ENCODE peak calls at places on chromosomes 12 and 14, in five cellular contexts. A is dorsolateral prefrontal cortex, P is neural progenitor cell, L is psoas muscle, B is AG09309. R is an unnamed sample.

GRCh38 chr14:102218688-102219087 is 79.0 kb downstream of the WDR20 start:
- DNase-seq in L (no peak), P (no peak), B (no peak), A (no peak), R (no peak)

GRCh38 chr12:106282457-106283097 is 20.0 kb upstream of the TCP11L2 start:
- DNase-seq in A (no peak), P (peak), B (no peak), L (peak), R (no peak)

GRCh38 chr12:77236066-77236465 is 170.7 kb upstream of the E2F7 start:
- DNase-seq in B (no peak), P (no peak), L (no peak), A (no peak), R (no peak)

GRCh38 chr12:65911321-65911720 is 87.0 kb downstream of the HMGA2 start:
- DNase-seq in L (no peak), B (no peak), A (no peak), P (no peak), R (no peak)

GRCh38 chr14:23008836-23009235 is 1.1 kb downstream of the C14orf93 start:
- DNase-seq in L (no peak), P (no peak), A (no peak), B (no peak), R (peak)

GRCh38 chr14:95192306-95192705 is 35.0 kb upstream of the DICER1 start:
- DNase-seq in L (no peak), P (peak), B (no peak), A (no peak), R (no peak)

GRCh38 chr12:40552868-40553267 is 139.4 kb upstream of the CNTN1 start:
- DNase-seq in P (no peak), A (no peak), B (no peak), L (no peak), R (no peak)

GRCh38 chr12:82486524-82487235 is 128.4 kb downstream of the METTL25 start:
- DNase-seq in A (no peak), B (no peak), P (no peak), L (no peak), R (no peak)

GRCh38 chr12:100295764-100296555 is 29.0 kb downstream of the SCYL2 start:
- DNase-seq in P (no peak), B (peak), L (no peak), A (no peak), R (peak)

GRCh38 chr12:116517431-116518045 is 41.6 kb upstream of the MAP1LC3B2 start:
- DNase-seq in L (no peak), B (no peak), P (no peak), A (no peak), R (no peak)

GRCh38 chr12:45089417-45089816 is 38.5 kb upstream of the DBX2 start:
- DNase-seq in A (no peak), P (peak), L (no peak), B (no peak), R (no peak)

GRCh38 chr14:105168979-105169507 is 467 bp upstream of the JAG2 start:
- DNase-seq in L (no peak), B (no peak), P (peak), A (no peak), R (no peak)

GRCh38 chr12:54948171-54948570 is 36.4 kb downstream of the TESPA1 start:
- DNase-seq in L (no peak), A (no peak), B (no peak), P (no peak), R (no peak)

GRCh38 chr12:10928746-10929286 is at the start of gene PRH2:
- DNase-seq in P (no peak), L (no peak), B (no peak), A (no peak), R (no peak)

GRCh38 chr12:13387074-13387473 is 190.5 kb downstream of the EMP1 start:
- DNase-seq in L (no peak), B (no peak), P (no peak), A (no peak), R (no peak)

GRCh38 chr14:90599748-90600507 is 203.1 kb downstream of the CALM1 start:
- DNase-seq in L (no peak), A (no peak), B (no peak), P (no peak), R (no peak)

GRCh38 chr12:68236421-68237059 is 10.9 kb upstream of the IL26 start:
- DNase-seq in L (no peak), P (no peak), A (no peak), B (no peak), R (no peak)

GRCh38 chr12:2806700-2807099 is 5.8 kb upstream of the ITFG2 start:
- DNase-seq in A (no peak), L (no peak), B (no peak), P (no peak), R (no peak)

GRCh38 chr12:19130224-19131019 is 889 bp downstream of the PLEKHA5 start:
- DNase-seq in B (no peak), A (peak), P (peak), L (peak), R (no peak)

GRCh38 chr12:24608637-24609285 is 340.1 kb downstream of the BCAT1 start:
- DNase-seq in A (no peak), P (no peak), B (no peak), L (no peak), R (no peak)

GRCh38 chr12:7042847-7043246 is 17.7 kb upstream of the C1S start:
- DNase-seq in P (peak), L (no peak), B (no peak), A (no peak), R (no peak)

GRCh38 chr12:127607146-127607725 is 659.7 kb upstream of the TMEM132C start:
- DNase-seq in P (no peak), A (no peak), L (no peak), B (no peak), R (no peak)

GRCh38 chr12:123479442-123480180 is 21.7 kb downstream of the SNRNP35 start:
- DNase-seq in B (no peak), P (no peak), L (peak), A (peak), R (no peak)

GRCh38 chr12:128205758-128206157 is 61.2 kb upstream of the TMEM132C start:
- DNase-seq in P (no peak), B (no peak), L (no peak), A (no peak), R (no peak)

GRCh38 chr14:103692871-103693270 is 22.4 kb downstream of the XRCC3 start:
- DNase-seq in A (no peak), P (no peak), B (no peak), L (no peak), R (no peak)

GRCh38 chr12:75564821-75565220 is 53.4 kb upstream of the KRR1 start:
- DNase-seq in A (no peak), B (no peak), L (no peak), P (no peak), R (no peak)

GRCh38 chr12:75564398-75564797 is 53.0 kb upstream of the KRR1 start:
- DNase-seq in B (no peak), A (no peak), P (no peak), L (no peak), R (no peak)

GRCh38 chr12:75568387-75568786 is 57.0 kb upstream of the KRR1 start:
- DNase-seq in A (no peak), B (no peak), L (no peak), P (no peak), R (no peak)

GRCh38 chr12:75563351-75563750 is 51.9 kb upstream of the KRR1 start:
- DNase-seq in L (no peak), A (no peak), B (no peak), P (no peak), R (no peak)

GRCh38 chr12:75565795-75566194 is 54.4 kb upstream of the KRR1 start:
- DNase-seq in L (no peak), B (no peak), A (no peak), P (no peak), R (no peak)
- H3K4me3 ChIP-seq in L (no peak), B (no peak), A (no peak), P (no peak), R (no peak)

DNA sequence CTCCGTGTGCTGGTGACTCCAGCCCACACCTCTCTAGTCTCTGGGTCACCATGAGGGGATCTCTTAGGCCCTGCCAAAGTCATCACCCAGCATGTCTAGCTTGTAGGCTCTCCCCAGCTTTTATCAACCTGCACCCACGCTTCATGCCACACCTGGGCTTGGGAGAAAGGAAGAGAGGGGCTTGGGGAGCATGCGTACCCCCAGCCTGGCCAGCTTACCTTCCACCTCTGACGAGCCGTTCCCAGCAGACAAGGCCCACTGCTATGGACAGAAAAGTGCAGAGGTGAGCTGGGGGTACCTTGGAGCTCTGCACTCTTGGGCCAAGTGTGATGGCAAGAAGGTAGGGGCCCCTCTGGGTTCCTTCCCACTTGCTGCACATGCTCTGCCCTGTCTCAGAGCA is 1.7 kb downstream of the PGF start:
- DNase-seq in B (no peak), P (no peak), L (no peak), A (no peak), R (no peak)
- H3K4me3 ChIP-seq in B (no peak), P (no peak), L (peak), A (peak), R (peak)

GRCh38 chr12:107670999-107671643 is 14.5 kb upstream of the PWP1 start:
- DNase-seq in P (peak), A (no peak), L (no peak), B (no peak), R (no peak)
- H3K4me3 ChIP-seq in P (no peak), A (no peak), L (no peak), B (no peak), R (no peak)

DNA sequence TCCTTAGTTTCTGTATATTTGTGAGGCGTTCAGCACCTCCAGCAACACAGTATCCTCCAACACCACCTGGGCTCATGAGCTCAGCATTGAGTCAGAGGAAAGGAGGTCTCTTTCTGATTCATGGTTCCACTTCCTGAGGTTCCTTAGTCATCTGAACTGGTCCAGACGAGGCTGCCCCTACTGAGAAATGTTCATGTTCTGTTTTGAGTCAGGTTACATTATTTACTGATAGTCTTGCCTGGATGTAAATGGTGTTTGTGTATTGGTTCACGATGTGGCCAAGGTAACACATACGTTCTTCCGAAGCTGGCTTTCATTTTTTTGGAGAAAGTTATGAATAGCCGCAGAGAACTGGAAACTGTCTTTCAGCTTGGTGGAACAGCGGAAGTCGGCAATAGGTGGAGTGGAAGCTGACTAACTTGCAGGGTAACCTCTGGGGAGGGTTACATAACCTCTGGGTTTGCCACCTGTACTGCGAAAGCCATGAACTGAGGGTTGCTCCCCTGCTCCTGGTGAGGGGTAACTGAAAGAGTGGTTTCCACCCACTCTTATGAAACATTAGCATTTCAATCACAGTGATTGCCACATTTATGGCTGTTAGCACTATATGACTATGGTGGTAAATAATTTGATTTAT is 42.2 kb upstream of the MANSC4 start:
- DNase-seq in A (no peak), L (no peak), P (no peak), B (peak), R (peak)
- H3K4me3 ChIP-seq in A (no peak), L (no peak), P (no peak), B (no peak), R (no peak)

GRCh38 chr12:113467514-113468364 is 3.9 kb downstream of the LHX5 start:
- DNase-seq in L (no peak), B (no peak), P (peak), A (no peak), R (no peak)
- H3K4me3 ChIP-seq in L (peak), B (peak), P (peak), A (no peak), R (peak)

GRCh38 chr12:48924617-48925217 is 575 bp downstream of the FKBP11 start:
- DNase-seq in A (peak), L (peak), B (no peak), P (peak), R (no peak)
- H3K4me3 ChIP-seq in A (peak), L (peak), B (peak), P (peak), R (peak)

DNA sequence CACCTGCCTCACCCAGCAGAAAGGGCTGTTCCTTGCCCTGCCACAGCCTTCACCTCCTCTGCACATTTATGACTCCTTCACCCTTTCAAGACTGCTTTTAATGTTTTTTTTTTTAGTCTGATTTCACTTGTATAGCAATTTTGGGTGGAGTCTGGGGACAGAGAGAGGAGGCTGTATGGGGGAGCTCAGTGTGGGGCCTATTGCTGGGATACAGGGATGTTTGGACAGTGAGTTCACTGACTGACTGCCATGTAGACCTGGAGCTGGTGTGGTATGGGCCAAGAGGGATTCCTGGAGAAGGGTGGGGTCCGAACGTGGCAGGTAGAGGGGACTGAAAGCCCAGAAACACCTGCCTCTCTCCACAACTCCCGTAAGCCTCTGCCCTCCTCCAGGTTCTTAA is 1.9 kb upstream of the KRT85 start:
- DNase-seq in B (no peak), A (no peak), P (no peak), L (no peak), R (no peak)
- H3K4me3 ChIP-seq in B (no peak), A (no peak), P (no peak), L (no peak), R (no peak)

GRCh38 chr14:24392327-24393098 is 6.3 kb upstream of the NYNRIN start:
- DNase-seq in A (no peak), B (no peak), L (no peak), P (no peak), R (no peak)
- H3K4me3 ChIP-seq in A (no peak), B (no peak), L (no peak), P (no peak), R (no peak)

DNA sequence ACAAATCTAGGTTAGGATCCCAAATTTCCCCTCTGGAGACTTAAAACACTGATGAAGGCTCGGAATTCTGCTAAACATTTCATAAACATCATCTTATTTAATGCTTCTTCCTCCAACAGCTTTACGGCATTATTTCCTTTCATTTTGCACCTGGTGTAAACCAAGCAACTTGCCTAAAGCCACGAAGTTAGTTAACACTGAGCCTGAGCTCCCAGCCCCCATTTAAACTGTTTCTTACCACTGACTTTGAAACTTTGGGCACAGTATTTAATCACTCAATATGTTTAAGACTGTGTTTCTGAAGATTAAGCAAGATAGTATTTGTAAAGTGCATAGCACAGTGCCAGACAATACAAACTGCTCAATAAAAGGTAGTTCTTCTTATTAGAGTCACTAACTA is 4.2 kb downstream of the EGLN3 start:
- DNase-seq in A (no peak), L (no peak), B (no peak), P (no peak), R (no peak)
- H3K4me3 ChIP-seq in A (peak), L (peak), B (no peak), P (peak), R (no peak)

DNA sequence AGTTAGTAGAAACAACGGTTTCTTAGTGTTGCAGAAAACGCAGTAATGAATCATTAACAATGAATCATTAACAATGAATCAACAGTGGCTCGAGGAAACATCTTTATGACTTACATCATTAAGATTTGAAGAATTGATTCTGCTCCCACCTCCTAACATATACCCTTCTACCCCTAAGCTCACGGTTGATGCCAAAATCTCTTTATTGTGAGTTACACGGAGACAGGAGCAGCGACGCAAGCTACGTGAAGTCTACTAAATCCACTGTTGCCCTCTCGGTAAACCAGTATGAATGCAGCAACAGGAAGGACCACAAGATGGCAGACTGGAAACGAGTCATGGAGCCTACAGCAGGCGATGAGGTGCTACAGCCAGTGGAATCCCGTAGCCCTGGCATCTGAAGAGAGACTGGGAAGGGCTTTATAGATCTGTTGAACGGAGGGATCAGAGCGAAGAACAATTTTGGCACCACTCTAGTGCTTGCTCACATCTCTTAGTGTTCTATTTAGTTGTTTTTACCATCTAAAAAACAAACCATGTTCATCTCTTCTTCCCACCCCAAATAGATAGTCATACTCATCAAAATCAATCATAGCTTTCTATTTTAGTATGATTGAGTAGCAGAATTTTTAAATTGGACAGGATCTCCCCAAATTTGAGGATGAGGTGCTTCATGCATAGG is 332.7 kb downstream of the DUSP6 start:
- DNase-seq in L (peak), P (peak), B (peak), A (peak), R (peak)
- H3K4me3 ChIP-seq in L (peak), P (no peak), B (peak), A (peak), R (peak)

R was measured in HFF-Myc.